ENCODE peak calls at places on chromosome 14, in five cellular contexts. One of them, this sample, is unnamed.

GRCh38 chr14:24514209-24514608 is 6.1 kb upstream of the CMA1 start:
- DNase-seq in mesendoderm: no peak
- DNase-seq in IMR-90: no peak
- DNase-seq in neuronal stem cell: no peak
- DNase-seq in H9: no peak
- DNase-seq in this sample: no peak

GRCh38 chr14:49194067-49194466 is 392.1 kb downstream of the RPS29 start:
- DNase-seq in mesendoderm: no peak
- DNase-seq in IMR-90: no peak
- DNase-seq in neuronal stem cell: no peak
- DNase-seq in H9: no peak
- DNase-seq in this sample: no peak

GRCh38 chr14:63852271-63852816 is 460 bp upstream of the SYNE2 start:
- DNase-seq in mesendoderm: peak; percentile 73
- DNase-seq in IMR-90: peak; percentile 20
- DNase-seq in neuronal stem cell: no peak
- DNase-seq in H9: no peak
- DNase-seq in this sample: peak; percentile 50

GRCh38 chr14:83467811-83468210 is 1934.2 kb upstream of the SEL1L start:
- DNase-seq in mesendoderm: no peak
- DNase-seq in IMR-90: peak; percentile 27
- DNase-seq in neuronal stem cell: no peak
- DNase-seq in H9: no peak
- DNase-seq in this sample: peak; percentile 60

GRCh38 chr14:50082784-50083466 is 33.4 kb downstream of the VCPKMT start:
- DNase-seq in mesendoderm: no peak
- DNase-seq in IMR-90: peak; percentile 86
- DNase-seq in neuronal stem cell: no peak
- DNase-seq in H9: no peak
- DNase-seq in this sample: peak; percentile 10

GRCh38 chr14:79583738-79584405 is 627.4 kb downstream of the DIO2 start:
- DNase-seq in mesendoderm: no peak
- DNase-seq in IMR-90: peak; percentile 88
- DNase-seq in neuronal stem cell: no peak
- DNase-seq in H9: no peak
- DNase-seq in this sample: peak; percentile 66

GRCh38 chr14:95811813-95812212 is 64.8 kb upstream of the TUNAR start:
- DNase-seq in mesendoderm: no peak
- DNase-seq in IMR-90: no peak
- DNase-seq in neuronal stem cell: no peak
- DNase-seq in H9: no peak
- DNase-seq in this sample: no peak

GRCh38 chr14:35944847-35945246 is 118.7 kb downstream of the BRMS1L start:
- DNase-seq in mesendoderm: peak; percentile 82
- DNase-seq in IMR-90: no peak
- DNase-seq in neuronal stem cell: no peak
- DNase-seq in H9: peak; percentile 76
- DNase-seq in this sample: no peak

GRCh38 chr14:90438841-90439240 is 42.0 kb downstream of the CALM1 start:
- DNase-seq in mesendoderm: no peak
- DNase-seq in IMR-90: no peak
- DNase-seq in neuronal stem cell: no peak
- DNase-seq in H9: no peak
- DNase-seq in this sample: no peak

GRCh38 chr14:55329999-55330710 is 58.9 kb downstream of the FBXO34 start:
- DNase-seq in mesendoderm: no peak
- DNase-seq in IMR-90: peak; percentile 45
- DNase-seq in neuronal stem cell: no peak
- DNase-seq in H9: no peak
- DNase-seq in this sample: no peak

GRCh38 chr14:35247777-35248475 is 44.3 kb upstream of the PSMA6 start:
- DNase-seq in mesendoderm: peak; percentile 8
- DNase-seq in IMR-90: peak; percentile 49
- DNase-seq in neuronal stem cell: no peak
- DNase-seq in H9: no peak
- DNase-seq in this sample: peak; percentile 54

GRCh38 chr14:57009585-57010515 is 199.6 kb upstream of the OTX2 start:
- DNase-seq in mesendoderm: peak; percentile 4
- DNase-seq in IMR-90: no peak
- DNase-seq in neuronal stem cell: no peak
- DNase-seq in H9: no peak
- DNase-seq in this sample: no peak

GRCh38 chr14:97276573-97276972 is 479.4 kb downstream of the VRK1 start:
- DNase-seq in mesendoderm: no peak
- DNase-seq in IMR-90: no peak
- DNase-seq in neuronal stem cell: no peak
- DNase-seq in H9: no peak
- DNase-seq in this sample: no peak

GRCh38 chr14:81716953-81717352 is 183.3 kb upstream of the SEL1L start:
- DNase-seq in mesendoderm: no peak
- DNase-seq in IMR-90: no peak
- DNase-seq in neuronal stem cell: no peak
- DNase-seq in H9: no peak
- DNase-seq in this sample: no peak
- H2BK5ac ChIP-seq in mesendoderm: no peak overlapping the region
- H2BK5ac ChIP-seq in IMR-90: no peak overlapping the region
- H2BK5ac ChIP-seq in neuronal stem cell: no peak overlapping the region
- H2BK5ac ChIP-seq in H9: no peak overlapping the region
- H2BK5ac ChIP-seq in this sample: no peak overlapping the region

DNA sequence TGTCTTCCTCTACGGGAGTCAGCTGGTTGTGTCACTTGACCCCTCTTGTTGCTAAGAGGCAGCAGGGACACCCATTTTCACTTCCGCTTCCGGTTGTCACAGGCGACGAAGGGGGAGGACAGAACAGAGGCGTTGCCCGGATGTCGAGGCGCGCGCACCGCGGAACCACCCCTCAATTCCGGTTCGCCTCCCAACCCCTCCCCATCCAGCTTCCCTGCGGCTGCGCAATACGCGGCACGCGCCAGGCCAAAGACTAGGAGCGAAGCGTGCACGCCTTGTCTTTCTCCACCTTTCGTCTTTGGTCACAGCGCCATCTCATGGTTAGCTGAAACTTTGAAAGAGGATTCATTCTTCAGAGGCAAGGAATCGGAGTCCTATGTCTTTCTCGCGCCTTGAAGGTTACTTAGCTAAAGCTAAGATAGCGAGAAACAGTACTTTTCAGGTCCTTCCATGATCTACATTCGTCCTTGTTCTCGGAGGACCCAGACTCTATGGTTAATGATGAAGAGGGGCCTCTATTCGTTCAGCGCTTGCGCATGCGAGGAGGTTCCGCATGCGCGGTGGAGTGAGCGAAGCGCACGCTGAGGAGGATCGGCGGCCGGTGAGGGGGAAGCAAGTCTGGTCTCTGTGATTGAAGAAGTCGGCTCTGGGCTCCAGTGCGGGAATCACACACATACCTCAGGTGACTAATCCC is at the start of the genes ATP6V1D and EIF2S1:
- DNase-seq in mesendoderm: peak; percentile 100
- DNase-seq in IMR-90: peak; percentile 99
- DNase-seq in neuronal stem cell: peak; percentile 99
- DNase-seq in H9: peak; percentile 99
- DNase-seq in this sample: peak; percentile 100
- H3K4ac ChIP-seq in mesendoderm: peak within 1 kb of the TSS; percentile 61
- H3K4ac ChIP-seq in IMR-90: peak within 1 kb of the TSS; percentile 97
- H3K4ac ChIP-seq in neuronal stem cell: no peak within 1 kb of the TSS
- H3K4ac ChIP-seq in H9: no peak within 1 kb of the TSS
- H3K4ac ChIP-seq in this sample: peak within 1 kb of the TSS; percentile 95

GRCh38 chr14:32513571-32514009 is 184.5 kb downstream of the AKAP6 start:
- DNase-seq in mesendoderm: no peak
- DNase-seq in IMR-90: peak; percentile 15
- DNase-seq in neuronal stem cell: no peak
- DNase-seq in H9: no peak
- DNase-seq in this sample: no peak
- H3K9ac ChIP-seq in mesendoderm: no peak overlapping the region
- H3K9ac ChIP-seq in IMR-90: peak overlapping the region; percentile 19
- H3K9ac ChIP-seq in neuronal stem cell: no peak overlapping the region
- H3K9ac ChIP-seq in H9: no peak overlapping the region
- H3K9ac ChIP-seq in this sample: peak overlapping the region; percentile 51

DNA sequence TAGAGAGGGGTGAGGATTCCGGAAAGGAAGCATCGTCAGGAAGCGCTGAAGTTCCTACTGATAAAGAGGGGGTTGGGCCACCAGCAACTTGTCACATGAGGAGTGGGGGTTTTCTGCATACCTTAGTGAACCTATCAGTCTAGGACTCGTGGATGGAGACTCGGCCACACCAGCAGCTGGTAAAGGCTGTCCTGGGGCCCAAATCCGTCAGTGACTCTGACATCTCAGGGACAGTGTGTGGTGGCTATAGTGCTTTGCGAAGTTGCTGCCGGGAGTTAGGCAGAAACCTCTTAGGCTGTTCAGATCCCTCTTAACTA is 16.4 kb downstream of the RNASE2 start:
- DNase-seq in mesendoderm: no peak
- DNase-seq in IMR-90: no peak
- DNase-seq in neuronal stem cell: no peak
- DNase-seq in H9: no peak
- DNase-seq in this sample: no peak
- H2BK5ac ChIP-seq in mesendoderm: no peak overlapping the region
- H2BK5ac ChIP-seq in IMR-90: peak overlapping the region; percentile 2
- H2BK5ac ChIP-seq in neuronal stem cell: no peak overlapping the region
- H2BK5ac ChIP-seq in H9: no peak overlapping the region
- H2BK5ac ChIP-seq in this sample: no peak overlapping the region

GRCh38 chr14:68857671-68858070 is 64.8 kb upstream of the ZFP36L1 start:
- DNase-seq in mesendoderm: no peak
- DNase-seq in IMR-90: no peak
- DNase-seq in neuronal stem cell: no peak
- DNase-seq in H9: no peak
- DNase-seq in this sample: no peak
- H3K4ac ChIP-seq in mesendoderm: no peak overlapping the region
- H3K4ac ChIP-seq in IMR-90: no peak overlapping the region
- H3K4ac ChIP-seq in neuronal stem cell: no peak overlapping the region
- H3K4ac ChIP-seq in H9: no peak overlapping the region
- H3K4ac ChIP-seq in this sample: no peak overlapping the region

GRCh38 chr14:73049428-73049827 is 8.9 kb upstream of the RBM25 start:
- DNase-seq in mesendoderm: no peak
- DNase-seq in IMR-90: no peak
- DNase-seq in neuronal stem cell: no peak
- DNase-seq in H9: no peak
- DNase-seq in this sample: peak; percentile 16
- H3K9ac ChIP-seq in mesendoderm: no peak overlapping the region
- H3K9ac ChIP-seq in IMR-90: no peak overlapping the region
- H3K9ac ChIP-seq in neuronal stem cell: no peak overlapping the region
- H3K9ac ChIP-seq in H9: no peak overlapping the region
- H3K9ac ChIP-seq in this sample: no peak overlapping the region

DNA sequence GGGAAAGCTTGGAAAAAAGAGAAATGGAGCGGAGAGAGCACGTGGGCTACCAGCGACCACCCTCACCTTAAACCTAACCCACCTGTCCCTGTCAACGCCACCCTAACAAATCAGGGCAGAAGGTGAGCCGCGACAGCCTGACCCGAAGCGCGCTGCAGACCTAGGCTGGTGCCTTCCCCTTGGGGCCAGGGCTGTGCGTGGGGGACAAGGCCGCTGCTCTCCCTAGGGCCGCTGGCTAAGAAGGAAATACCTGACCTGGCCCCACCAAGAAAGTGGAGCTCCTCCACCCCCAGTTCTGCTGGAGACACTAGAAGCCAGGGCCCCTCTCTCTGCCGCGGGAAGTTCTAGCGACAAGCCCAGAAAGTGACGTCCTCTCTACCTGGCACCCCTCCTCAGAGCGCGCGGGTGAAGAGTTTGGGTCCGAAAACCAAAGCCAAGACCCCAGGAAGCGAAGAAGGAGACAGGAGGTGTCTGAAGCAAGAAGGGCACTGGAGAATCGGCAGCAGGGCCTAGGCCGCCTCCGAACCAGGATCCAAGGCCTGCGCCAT is 7.5 kb downstream of the SIX1 start:
- DNase-seq in mesendoderm: no peak
- DNase-seq in IMR-90: no peak
- DNase-seq in neuronal stem cell: no peak
- DNase-seq in H9: no peak
- DNase-seq in this sample: no peak
- H2BK5ac ChIP-seq in mesendoderm: no peak overlapping the region
- H2BK5ac ChIP-seq in IMR-90: no peak overlapping the region
- H2BK5ac ChIP-seq in neuronal stem cell: peak overlapping the region; percentile 29
- H2BK5ac ChIP-seq in H9: no peak overlapping the region
- H2BK5ac ChIP-seq in this sample: no peak overlapping the region

DNA sequence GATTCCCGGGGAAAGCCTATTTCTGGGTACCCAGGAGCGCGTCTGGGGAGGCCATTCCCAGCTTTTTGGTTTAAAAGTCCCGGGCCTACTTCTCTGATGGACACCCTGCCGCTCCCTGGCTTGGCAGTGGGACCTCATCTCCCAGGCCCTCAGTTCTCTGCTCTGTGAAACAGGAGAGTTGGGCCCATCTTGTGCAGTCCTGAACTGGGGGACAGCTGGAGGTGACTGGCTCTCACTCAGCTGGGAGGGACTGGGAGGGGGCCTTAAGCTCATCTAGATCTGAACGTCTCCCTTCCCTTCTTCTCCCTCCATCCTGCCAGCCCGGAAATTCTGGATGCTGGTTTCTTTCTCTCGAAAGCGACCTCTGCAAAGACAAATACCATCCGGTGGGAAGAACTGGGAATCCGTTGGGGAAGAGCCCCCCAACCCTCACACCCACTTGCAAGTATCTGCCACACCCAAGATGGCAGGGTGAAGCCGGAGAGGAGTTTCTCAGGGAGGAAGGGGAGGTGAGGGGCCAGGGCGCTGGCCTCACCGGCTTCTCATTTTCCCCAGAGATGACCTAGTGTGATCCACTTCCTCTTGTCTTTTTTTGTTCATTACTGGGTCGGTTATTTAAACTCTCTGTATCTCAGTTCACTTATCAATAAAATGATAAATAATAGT is 1.4 kb downstream of the RIN3 start:
- DNase-seq in mesendoderm: no peak
- DNase-seq in IMR-90: no peak
- DNase-seq in neuronal stem cell: no peak
- DNase-seq in H9: no peak
- DNase-seq in this sample: no peak
- H3K4ac ChIP-seq in mesendoderm: no peak overlapping the region
- H3K4ac ChIP-seq in IMR-90: peak overlapping the region; percentile 77
- H3K4ac ChIP-seq in neuronal stem cell: no peak overlapping the region
- H3K4ac ChIP-seq in H9: no peak overlapping the region
- H3K4ac ChIP-seq in this sample: peak overlapping the region; percentile 95

This sample was measured in mesenchymal stem cell.